ENCODE peak calls at places on chromosomes 4 and X, in seven cellular contexts. P is lower leg skin, E is A549, H is gastrocnemius medialis, A is H1, V is HCT116, C is IMR-90. Q is an unnamed sample.

GRCh38 chrX:24479924-24480722 is 15.0 kb downstream of the PDK3 start:
- DNase-seq in P (no peak), E (no peak), H (peak), A (no peak), V (no peak), C (peak), Q (peak)

GRCh38 chr4:2688281-2688680 is 67.9 kb downstream of the TNIP2 start:
- DNase-seq in P (no peak), E (no peak), H (no peak), A (no peak), V (no peak), C (no peak), Q (no peak)

GRCh38 chr4:79413486-79413885 is 5.5 kb upstream of the GK2 start:
- DNase-seq in P (no peak), E (no peak), H (no peak), A (no peak), V (no peak), C (no peak), Q (no peak)

GRCh38 chr4:112031712-112032328 is 113.4 kb upstream of the FAM241A start:
- DNase-seq in P (no peak), E (peak), H (no peak), A (no peak), V (peak), C (peak), Q (peak)

GRCh38 chr4:89939994-89940393 is 45.3 kb downstream of the MMRN1 start:
- DNase-seq in P (no peak), E (no peak), H (no peak), A (no peak), V (no peak), C (no peak), Q (no peak)

GRCh38 chrX:153830632-153831434 is 489 bp upstream of the PDZD4 start:
- DNase-seq in P (no peak), E (no peak), H (no peak), A (no peak), V (no peak), C (no peak), Q (no peak)

GRCh38 chrX:133544105-133544504 is 128.8 kb upstream of the GPC4 start:
- DNase-seq in P (peak), E (peak), H (no peak), A (no peak), V (peak), C (peak), Q (no peak)

GRCh38 chrX:133444952-133445831 is 29.9 kb upstream of the GPC4 start:
- DNase-seq in P (no peak), E (peak), H (no peak), A (no peak), V (peak), C (no peak), Q (no peak)

GRCh38 chr4:134952305-134952704 is 750.7 kb upstream of the PABPC4L start:
- DNase-seq in P (no peak), E (no peak), H (no peak), A (no peak), V (no peak), C (no peak), Q (no peak)

GRCh38 chr4:109214622-109215350 is 87.7 kb downstream of the COL25A1 start:
- DNase-seq in P (no peak), E (no peak), H (no peak), A (no peak), V (no peak), C (no peak), Q (no peak)

GRCh38 chr4:114998316-114998715 is 115.1 kb downstream of the NDST4 start:
- DNase-seq in P (no peak), E (no peak), H (no peak), A (no peak), V (no peak), C (no peak), Q (no peak)

GRCh38 chr4:97367878-97368277 is 775.4 kb downstream of the STPG2 start:
- DNase-seq in P (no peak), E (peak), H (no peak), A (no peak), V (peak), C (no peak), Q (no peak)

GRCh38 chrX:103774070-103774642 is 2.5 kb upstream of the PLP1 start:
- DNase-seq in P (no peak), E (peak), H (no peak), A (no peak), V (peak), C (peak), Q (no peak)

GRCh38 chr4:163587867-163588266 is 93.4 kb downstream of the TMA16 start:
- DNase-seq in P (no peak), E (peak), H (no peak), A (peak), V (no peak), C (no peak), Q (no peak)

GRCh38 chr4:53962516-53963225 is 101.7 kb downstream of the CHIC2 start:
- DNase-seq in P (no peak), E (no peak), H (no peak), A (no peak), V (no peak), C (peak), Q (no peak)

GRCh38 chr4:8741513-8742226 is 130.0 kb downstream of the HMX1 start:
- DNase-seq in P (no peak), E (no peak), H (no peak), A (peak), V (no peak), C (no peak), Q (no peak)

GRCh38 chr4:183242291-183242690 is 77.8 kb downstream of the CLDN22 start:
- DNase-seq in P (no peak), E (no peak), H (no peak), A (no peak), V (no peak), C (no peak), Q (no peak)

GRCh38 chr4:149347139-149347538 is 468.5 kb downstream of the IQCM start:
- DNase-seq in P (no peak), E (no peak), H (no peak), A (no peak), V (no peak), C (peak), Q (no peak)

GRCh38 chr4:22498866-22499265 is 17.0 kb downstream of the ADGRA3 start:
- DNase-seq in P (no peak), E (no peak), H (no peak), A (no peak), V (no peak), C (no peak), Q (no peak)

GRCh38 chr4:24742773-24743676 is 52.3 kb upstream of the SOD3 start:
- DNase-seq in P (peak), E (no peak), H (peak), A (no peak), V (no peak), C (no peak), Q (no peak)

GRCh38 chr4:77862478-77863216 is at the start of gene MRPL1:
- DNase-seq in P (peak), E (peak), H (peak), A (peak), V (peak), C (peak), Q (peak)
- TF ChIP-seq POLR2A in P (no peak), E (peak), H (peak), A (peak), V (peak), C (peak), Q (peak)

GRCh38 chr4:75940692-75941253 is at the start of gene NAAA:
- DNase-seq in P (peak), E (peak), H (peak), A (peak), V (peak), C (peak), Q (peak)
- TF ChIP-seq POLR2A in P (no peak), E (peak), H (peak), A (no peak), V (no peak), C (no peak), Q (no peak)

GRCh38 chrX:48508400-48509244 is at the start of gene PORCN:
- DNase-seq in P (peak), E (peak), H (peak), A (peak), V (no peak), C (peak), Q (peak)
- TF ChIP-seq POLR2A in P (no peak), E (peak), H (peak), A (no peak), V (no peak), C (no peak), Q (peak)

GRCh38 chr4:1010522-1011021 is 854 bp upstream of the FGFRL1 start:
- DNase-seq in P (peak), E (peak), H (peak), A (no peak), V (peak), C (peak), Q (peak)
- TF ChIP-seq POLR2A in P (no peak), E (no peak), H (no peak), A (no peak), V (no peak), C (no peak), Q (no peak)

GRCh38 chrX:11111038-11111851 is at the start of gene HCCS:
- DNase-seq in P (peak), E (peak), H (peak), A (peak), V (peak), C (peak), Q (peak)
- TF ChIP-seq POLR2A in P (no peak), E (peak), H (peak), A (no peak), V (peak), C (peak), Q (peak)

DNA sequence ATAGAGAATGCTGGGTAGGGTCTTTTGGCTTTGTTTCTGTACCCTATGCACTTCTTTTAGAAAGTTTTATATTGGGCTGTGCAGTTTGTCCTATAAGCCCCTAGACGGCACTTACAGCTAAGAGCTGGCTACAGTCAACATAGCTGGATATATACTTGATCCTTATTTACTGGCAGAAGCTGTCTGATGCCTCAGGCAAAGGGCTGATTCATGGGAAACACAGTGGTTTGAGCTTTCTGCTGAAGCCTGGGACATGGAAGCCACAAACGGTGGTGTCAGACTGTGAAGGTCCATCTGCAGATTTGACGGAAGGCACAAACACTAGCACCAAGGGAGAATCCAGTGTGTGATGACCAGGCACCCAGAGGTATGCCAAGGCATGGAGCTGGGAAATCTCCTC is 608.4 kb downstream of the ANKRD50 start:
- DNase-seq in P (peak), E (no peak), H (no peak), A (no peak), V (no peak), C (no peak), Q (no peak)
- TF ChIP-seq POLR2A in P (no peak), E (no peak), H (no peak), A (no peak), V (no peak), C (no peak), Q (no peak)

DNA sequence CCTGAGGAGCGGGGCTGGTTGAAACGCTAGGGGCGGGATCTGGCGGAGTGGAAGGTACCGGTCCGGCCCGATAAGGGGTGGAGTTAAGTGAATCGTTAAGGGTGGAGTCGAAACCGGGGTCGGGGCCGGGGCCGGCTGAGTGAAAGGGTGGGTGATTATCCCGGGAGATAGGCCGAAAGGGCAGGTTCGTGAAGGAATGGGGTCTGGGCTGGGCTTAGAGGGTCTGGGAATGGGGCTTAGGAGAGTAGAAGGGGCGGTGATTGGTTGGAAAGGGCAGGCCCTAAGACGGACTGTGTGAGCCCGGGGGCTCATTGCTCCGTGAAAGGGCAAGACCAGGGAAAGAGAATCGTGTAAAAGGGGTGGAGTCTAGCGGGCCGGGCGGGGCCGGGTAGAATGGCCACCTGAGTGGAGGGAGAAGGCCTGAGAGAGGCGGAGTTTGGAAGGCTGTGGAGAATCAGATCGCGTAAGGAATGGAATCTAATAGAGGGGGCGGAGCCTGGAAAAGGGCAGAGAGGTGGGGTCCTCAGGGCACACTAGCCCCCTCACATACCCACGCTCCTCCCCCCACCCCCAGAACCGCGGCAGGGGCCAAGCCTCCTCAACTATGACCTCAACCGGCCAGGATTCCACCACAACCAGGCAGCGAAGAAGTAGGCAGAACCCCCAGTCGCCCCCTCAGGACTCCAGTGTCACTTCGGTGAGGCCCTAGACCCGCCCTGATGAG is 384 bp downstream of the HDAC6 start:
- DNase-seq in P (peak), E (peak), H (peak), A (peak), V (peak), C (peak), Q (peak)
- TF ChIP-seq POLR2A in P (no peak), E (peak), H (peak), A (no peak), V (peak), C (peak), Q (peak)

GRCh38 chrX:107776649-107777535 is 641 bp upstream of the NCBP2L start:
- DNase-seq in P (peak), E (peak), H (peak), A (peak), V (peak), C (peak), Q (peak)

GRCh38 chrX:107777536-107777832 is at the start of gene NCBP2L:
- DNase-seq in P (no peak), E (no peak), H (no peak), A (no peak), V (no peak), C (no peak), Q (no peak)

GRCh38 chrX:107773906-107774435 is 1.6 kb downstream of the TSC22D3 start:
- DNase-seq in P (no peak), E (no peak), H (peak), A (no peak), V (no peak), C (no peak), Q (no peak)

GRCh38 chrX:107775000-107775733 is 420 bp downstream of the TSC22D3 start:
- DNase-seq in P (no peak), E (no peak), H (no peak), A (peak), V (no peak), C (no peak), Q (no peak)

GRCh38 chrX:107775734-107776511 is at the start of gene TSC22D3:
- DNase-seq in P (peak), E (peak), H (peak), A (peak), V (peak), C (peak), Q (peak)
- TF ChIP-seq POLR2A in P (no peak), E (no peak), H (peak), A (no peak), V (no peak), C (no peak), Q (peak)